ENCODE peak calls at places on chromosome 14, in seven cellular contexts. One of them, this sample, is unnamed. For H3K36me3, the result is how much of the 10 kb centered on the place peaks cover.

GRCh38 chr14:83975435-83976222 is 1554.3 kb upstream of the FLRT2 start:
- DNase-seq in H1: no peak
- DNase-seq in GM12878: no peak
- DNase-seq in K562: no peak
- DNase-seq in HCT116: no peak
- DNase-seq in SK-N-SH: no peak
- DNase-seq in HepG2: no peak
- DNase-seq in this sample: no peak

GRCh38 chr14:70838076-70838475 is 28.8 kb upstream of the MAP3K9 start:
- DNase-seq in H1: no peak
- DNase-seq in GM12878: no peak
- DNase-seq in K562: no peak
- DNase-seq in HCT116: no peak
- DNase-seq in SK-N-SH: no peak
- DNase-seq in HepG2: no peak
- DNase-seq in this sample: no peak

GRCh38 chr14:46571970-46572369 is 79.6 kb downstream of the RPL10L start:
- DNase-seq in H1: no peak
- DNase-seq in GM12878: no peak
- DNase-seq in K562: no peak
- DNase-seq in HCT116: no peak
- DNase-seq in SK-N-SH: no peak
- DNase-seq in HepG2: peak
- DNase-seq in this sample: no peak

GRCh38 chr14:68891851-68892660 is 87.0 kb downstream of the ACTN1 start:
- DNase-seq in H1: no peak
- DNase-seq in GM12878: no peak
- DNase-seq in K562: peak
- DNase-seq in HCT116: no peak
- DNase-seq in SK-N-SH: no peak
- DNase-seq in HepG2: no peak
- DNase-seq in this sample: no peak

GRCh38 chr14:95662376-95663186 is 23.6 kb upstream of the TCL1B start:
- DNase-seq in H1: no peak
- DNase-seq in GM12878: peak
- DNase-seq in K562: no peak
- DNase-seq in HCT116: no peak
- DNase-seq in SK-N-SH: no peak
- DNase-seq in HepG2: no peak
- DNase-seq in this sample: no peak

GRCh38 chr14:96100171-96101064 is 61.3 kb downstream of the C14orf132 start:
- DNase-seq in H1: peak
- DNase-seq in GM12878: peak
- DNase-seq in K562: peak
- DNase-seq in HCT116: peak
- DNase-seq in SK-N-SH: peak
- DNase-seq in HepG2: peak
- DNase-seq in this sample: peak

GRCh38 chr14:100965296-100965695 is 61.8 kb upstream of the RTL1 start:
- DNase-seq in H1: no peak
- DNase-seq in GM12878: no peak
- DNase-seq in K562: no peak
- DNase-seq in HCT116: no peak
- DNase-seq in SK-N-SH: no peak
- DNase-seq in HepG2: no peak
- DNase-seq in this sample: no peak

GRCh38 chr14:100587763-100588411 is 670 bp upstream of the BEGAIN start:
- DNase-seq in H1: no peak
- DNase-seq in GM12878: no peak
- DNase-seq in K562: no peak
- DNase-seq in HCT116: no peak
- DNase-seq in SK-N-SH: no peak
- DNase-seq in HepG2: no peak
- DNase-seq in this sample: no peak

GRCh38 chr14:72649603-72650227 is 244.2 kb downstream of the DPF3 start:
- DNase-seq in H1: no peak
- DNase-seq in GM12878: no peak
- DNase-seq in K562: no peak
- DNase-seq in HCT116: no peak
- DNase-seq in SK-N-SH: no peak
- DNase-seq in HepG2: no peak
- DNase-seq in this sample: no peak

GRCh38 chr14:67487937-67488893 is at the start of gene TMEM229B:
- DNase-seq in H1: no peak
- DNase-seq in GM12878: peak
- DNase-seq in K562: no peak
- DNase-seq in HCT116: no peak
- DNase-seq in SK-N-SH: no peak
- DNase-seq in HepG2: no peak
- DNase-seq in this sample: no peak

DNA sequence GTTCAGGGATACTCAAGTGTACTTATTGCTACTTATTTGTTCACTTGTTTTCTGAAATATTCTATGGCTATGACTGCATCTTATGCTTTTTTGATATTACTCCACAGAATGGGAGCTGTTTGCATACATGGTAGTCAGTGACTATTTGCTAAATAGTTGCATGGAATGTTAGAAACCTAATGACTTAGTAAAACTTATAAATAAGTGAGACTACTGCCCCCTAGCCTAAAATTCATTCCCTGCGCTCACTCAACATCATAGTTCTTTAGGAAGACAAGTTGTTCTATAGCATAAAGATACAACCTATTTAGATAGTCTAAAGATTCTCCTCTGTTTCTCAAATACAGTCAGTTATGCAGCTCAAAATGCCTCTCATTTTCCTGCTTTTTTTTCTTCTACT is 305.5 kb downstream of the CEP128 start:
- DNase-seq in H1: no peak
- DNase-seq in GM12878: no peak
- DNase-seq in K562: no peak
- DNase-seq in HCT116: no peak
- DNase-seq in SK-N-SH: no peak
- DNase-seq in HepG2: no peak
- DNase-seq in this sample: peak
- TF ChIP-seq YY1 in H1: no peak
- TF ChIP-seq YY1 in GM12878: no peak
- TF ChIP-seq YY1 in K562: no peak
- TF ChIP-seq YY1 in HCT116: no peak
- TF ChIP-seq YY1 in SK-N-SH: no peak
- TF ChIP-seq YY1 in HepG2: no peak
- TF ChIP-seq YY1 in this sample: no peak

DNA sequence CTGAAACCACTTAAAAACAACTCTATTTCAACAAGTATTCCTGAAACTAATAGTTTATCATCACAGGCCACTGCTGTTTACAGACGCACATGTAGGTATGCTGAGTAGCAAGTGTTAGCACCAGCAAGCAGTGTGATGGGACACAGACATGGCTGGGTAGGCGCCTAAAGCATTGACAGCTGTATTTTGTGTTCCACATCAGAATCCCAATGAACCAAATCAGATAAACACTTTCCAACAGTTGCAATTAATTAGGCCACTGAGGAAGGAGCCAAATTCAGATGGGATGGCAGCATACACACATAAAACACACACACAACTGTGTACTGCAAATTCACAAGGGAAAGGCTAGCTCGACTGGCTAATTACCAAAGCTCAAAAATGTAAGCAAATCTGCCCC is 33.2 kb downstream of the AMN start:
- DNase-seq in H1: no peak
- DNase-seq in GM12878: no peak
- DNase-seq in K562: no peak
- DNase-seq in HCT116: no peak
- DNase-seq in SK-N-SH: peak
- DNase-seq in HepG2: no peak
- DNase-seq in this sample: no peak
- H3K36me3 ChIP-seq in H1: half or more
- H3K36me3 ChIP-seq in GM12878: under half
- H3K36me3 ChIP-seq in K562: under half
- H3K36me3 ChIP-seq in HCT116: under half
- H3K36me3 ChIP-seq in SK-N-SH: half or more
- H3K36me3 ChIP-seq in HepG2: under half
- H3K36me3 ChIP-seq in this sample: half or more

GRCh38 chr14:75522224-75522764 is at the start of gene BATF:
- DNase-seq in H1: no peak
- DNase-seq in GM12878: no peak
- DNase-seq in K562: no peak
- DNase-seq in HCT116: no peak
- DNase-seq in SK-N-SH: no peak
- DNase-seq in HepG2: no peak
- DNase-seq in this sample: no peak
- TF ChIP-seq YY1 in H1: no peak
- TF ChIP-seq YY1 in GM12878: peak
- TF ChIP-seq YY1 in K562: no peak
- TF ChIP-seq YY1 in HCT116: no peak
- TF ChIP-seq YY1 in SK-N-SH: no peak
- TF ChIP-seq YY1 in HepG2: no peak
- TF ChIP-seq YY1 in this sample: no peak

GRCh38 chr14:55170526-55170925 is 20.9 kb downstream of the DLGAP5 start:
- DNase-seq in H1: no peak
- DNase-seq in GM12878: no peak
- DNase-seq in K562: no peak
- DNase-seq in HCT116: no peak
- DNase-seq in SK-N-SH: no peak
- DNase-seq in HepG2: no peak
- DNase-seq in this sample: no peak
- H3K36me3 ChIP-seq in H1: half or more
- H3K36me3 ChIP-seq in GM12878: under half
- H3K36me3 ChIP-seq in K562: half or more
- H3K36me3 ChIP-seq in HCT116: under half
- H3K36me3 ChIP-seq in SK-N-SH: under half
- H3K36me3 ChIP-seq in HepG2: under half
- H3K36me3 ChIP-seq in this sample: under half

GRCh38 chr14:36069535-36069900 is 107.0 kb downstream of the PTCSC3 start:
- DNase-seq in H1: peak
- DNase-seq in GM12878: no peak
- DNase-seq in K562: peak
- DNase-seq in HCT116: peak
- DNase-seq in SK-N-SH: peak
- DNase-seq in HepG2: peak
- DNase-seq in this sample: peak
- TF ChIP-seq YY1 in H1: no peak
- TF ChIP-seq YY1 in GM12878: no peak
- TF ChIP-seq YY1 in K562: no peak
- TF ChIP-seq YY1 in HCT116: no peak
- TF ChIP-seq YY1 in SK-N-SH: no peak
- TF ChIP-seq YY1 in HepG2: no peak
- TF ChIP-seq YY1 in this sample: no peak